ENCODE peak calls at places on chromosomes 7 and 10, in eight cellular contexts. O, Z, V, Q, H, W, G and F are unnamed samples.

GRCh38 chr7:50711271-50712175 is 71.2 kb downstream of the GRB10 start:
- DNase-seq in O (peak; percentile 64), Z (no peak), V (no peak), Q (no peak), H (peak; percentile 33), W (peak; percentile 65), G (no peak), F (no peak)

GRCh38 chr10:35511649-35512048 is 93.5 kb upstream of the GJD4 start:
- DNase-seq in O (no peak), Z (no peak), V (no peak), Q (no peak), H (no peak), W (no peak), G (no peak), F (no peak)

GRCh38 chr7:25288536-25289283 is 60.4 kb upstream of the NPVF start:
- DNase-seq in O (no peak), Z (peak; percentile 50), V (no peak), Q (no peak), H (no peak), W (no peak), G (no peak), F (no peak)

GRCh38 chr10:16828114-16828568 is 10.9 kb upstream of the RSU1 start:
- DNase-seq in O (peak; percentile 38), Z (peak; percentile 62), V (peak; percentile 56), Q (no peak), H (peak; percentile 28), W (peak; percentile 46), G (peak; percentile 56), F (peak; percentile 72)

GRCh38 chr7:85750454-85750949 is 563.6 kb upstream of the SEMA3D start:
- DNase-seq in O (no peak), Z (peak; percentile 50), V (no peak), Q (no peak), H (peak; percentile 24), W (peak; percentile 35), G (peak; percentile 8), F (peak; percentile 32)

GRCh38 chr7:42611529-42611928 is 300.3 kb downstream of the C7orf25 start:
- DNase-seq in O (no peak), Z (no peak), V (no peak), Q (no peak), H (no peak), W (no peak), G (no peak), F (no peak)

GRCh38 chr10:87547734-87548311 is 43.1 kb downstream of the MINPP1 start:
- DNase-seq in O (no peak), Z (no peak), V (no peak), Q (no peak), H (no peak), W (peak; percentile 47), G (no peak), F (peak; percentile 29)

GRCh38 chr10:93703066-93703465 is 674 bp upstream of the FRA10AC1 start:
- DNase-seq in O (no peak), Z (peak; percentile 62), V (no peak), Q (no peak), H (no peak), W (peak; percentile 23), G (no peak), F (no peak)

GRCh38 chr7:50783801-50784507 is 1.3 kb upstream of the GRB10 start:
- DNase-seq in O (no peak), Z (no peak), V (no peak), Q (no peak), H (no peak), W (no peak), G (no peak), F (no peak)

GRCh38 chr7:2687338-2687869 is 598 bp upstream of the AMZ1 start:
- DNase-seq in O (no peak), Z (peak; percentile 20), V (no peak), Q (no peak), H (no peak), W (peak; percentile 82), G (no peak), F (no peak)